ENCODE peak calls at places on chromosomes 1 and 21, in four cellular contexts. H is tibial artery, U is cardiac fibroblast, G is fibroblast of pulmonary artery. D is an unnamed sample.

GRCh38 chr1:227917081-227917950 is 30.4 kb downstream of the WNT9A start:
- DNase-seq in G (no peak), U (no peak), H (no peak), D (no peak)

GRCh38 chr1:152112101-152112884 is 3.0 kb downstream of the TCHH start:
- DNase-seq in H (no peak), G (peak), U (peak), D (no peak)

GRCh38 chr1:119631433-119632102 is 16.5 kb downstream of the ZNF697 start:
- DNase-seq in G (peak), H (peak), U (peak), D (no peak)

GRCh38 chr1:185933580-185933979 is 199.4 kb downstream of the HMCN1 start:
- DNase-seq in H (no peak), G (no peak), U (no peak), D (no peak)

GRCh38 chr1:38612956-38613355 is 246.6 kb downstream of the RRAGC start:
- DNase-seq in G (no peak), U (no peak), H (no peak), D (no peak)

GRCh38 chr1:194159941-194160340 is 973.5 kb upstream of the B3GALT2 start:
- DNase-seq in H (no peak), U (no peak), G (peak), D (no peak)

GRCh38 chr1:110212165-110213142 is 2.3 kb downstream of the KCNC4 start:
- DNase-seq in U (peak), G (peak), H (no peak), D (no peak)

GRCh38 chr1:217373761-217374701 is 256.9 kb downstream of the GPATCH2 start:
- DNase-seq in U (no peak), H (no peak), G (no peak), D (no peak)

GRCh38 chr1:1858382-1859086 is 32.4 kb downstream of the GNB1 start:
- DNase-seq in G (peak), U (peak), H (peak), D (peak)

GRCh38 chr1:226429051-226429461 is 21.2 kb upstream of the PARP1 start:
- DNase-seq in G (no peak), H (no peak), U (no peak), D (no peak)

GRCh38 chr1:201748331-201748730 is 80.6 kb upstream of the IPO9 start:
- DNase-seq in U (peak), H (no peak), G (peak), D (no peak)

GRCh38 chr1:169086603-169087455 is 19.7 kb upstream of the ATP1B1 start:
- DNase-seq in G (peak), H (no peak), U (peak), D (peak)

GRCh38 chr1:54399765-54400164 is 6.4 kb downstream of the SSBP3 start:
- DNase-seq in H (no peak), G (no peak), U (no peak), D (no peak)

GRCh38 chr1:80892452-80892995 is 908.2 kb upstream of the ADGRL2 start:
- DNase-seq in U (peak), H (no peak), G (peak), D (no peak)

GRCh38 chr1:231603598-231604275 is 22.9 kb upstream of the DISC1 start:
- DNase-seq in G (peak), U (peak), H (no peak), D (peak)

GRCh38 chr1:203026666-203027663 is 674 bp downstream of the PPFIA4 start:
- DNase-seq in H (no peak), U (no peak), G (no peak), D (peak)

GRCh38 chr1:228304766-228305395 is 97.0 kb downstream of the OBSCN start:
- DNase-seq in U (no peak), G (no peak), H (no peak), D (no peak)

DNA sequence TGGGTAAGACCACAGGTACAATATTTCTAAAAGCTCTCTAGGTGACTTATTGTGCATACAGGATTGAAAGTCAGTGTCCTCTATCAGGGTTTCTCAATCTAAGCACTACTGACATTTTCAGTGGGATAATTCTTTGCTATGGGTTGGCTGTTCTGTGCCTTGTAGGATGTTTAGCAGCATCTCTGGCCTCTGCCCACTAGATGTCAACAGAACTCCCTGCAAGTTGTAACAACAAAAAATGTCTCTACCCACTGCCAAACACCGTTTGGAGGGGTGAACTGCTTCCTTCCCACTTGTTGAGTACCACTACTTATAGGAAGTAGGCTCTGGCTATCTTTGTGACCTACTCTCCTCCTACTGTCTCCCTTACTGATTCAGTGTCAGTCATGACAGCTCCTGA is 90.1 kb upstream of the ZRANB2 start:
- DNase-seq in U (peak), H (no peak), G (no peak), D (no peak)
- TF ChIP-seq CTCF in U (no peak), H (no peak), G (peak), D (no peak)

GRCh38 chr21:39126486-39126806 is 56.8 kb downstream of the PSMG1 start:
- DNase-seq in G (no peak), U (no peak), H (no peak), D (no peak)

GRCh38 chr21:39125752-39126485 is 57.3 kb downstream of the PSMG1 start:
- DNase-seq in H (peak), G (peak), U (peak), D (peak)

GRCh38 chr21:39123375-39123774 is 59.9 kb downstream of the PSMG1 start:
- DNase-seq in H (no peak), U (no peak), G (no peak), D (no peak)

GRCh38 chr21:39124852-39125251 is 58.4 kb downstream of the PSMG1 start:
- DNase-seq in H (no peak), U (peak), G (no peak), D (no peak)

DNA sequence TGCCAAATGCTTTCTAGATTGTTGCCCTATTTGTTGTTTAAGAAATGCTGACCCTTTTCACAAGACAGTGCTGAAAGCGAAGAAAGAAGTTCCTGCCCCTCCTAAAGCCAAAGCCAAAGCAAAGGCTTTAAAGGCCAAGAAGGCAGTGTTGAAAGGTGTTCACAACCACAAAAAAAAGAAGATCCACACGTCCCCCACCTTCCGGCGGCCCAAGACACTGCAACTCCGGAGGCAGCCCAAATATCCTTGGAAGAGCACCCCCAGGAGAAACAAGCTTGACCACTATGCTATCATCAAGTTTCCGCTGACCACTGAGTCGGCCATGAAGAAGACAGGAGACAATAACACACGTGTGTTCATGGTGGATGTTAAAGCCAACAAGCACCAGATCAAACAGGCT is 55.7 kb downstream of the PSMG1 start:
- DNase-seq in H (no peak), U (no peak), G (no peak), D (no peak)
- TF ChIP-seq CTCF in H (no peak), U (peak), G (no peak), D (no peak)

GRCh38 chr1:235597867-235598553 is 51.6 kb downstream of the GNG4 start:
- DNase-seq in H (no peak), G (peak), U (peak), D (no peak)
- TF ChIP-seq CTCF in H (no peak), G (peak), U (peak), D (no peak)

GRCh38 chr1:174276087-174276486 is 116.8 kb downstream of the RABGAP1L start:
- DNase-seq in H (no peak), U (no peak), G (no peak), D (no peak)
- TF ChIP-seq CTCF in H (no peak), U (no peak), G (no peak), D (no peak)

GRCh38 chr21:39153373-39153772 is 29.9 kb downstream of the PSMG1 start:
- DNase-seq in G (peak), U (peak), H (no peak), D (no peak)
- TF ChIP-seq CTCF in G (peak), U (peak), H (no peak), D (no peak)

DNA sequence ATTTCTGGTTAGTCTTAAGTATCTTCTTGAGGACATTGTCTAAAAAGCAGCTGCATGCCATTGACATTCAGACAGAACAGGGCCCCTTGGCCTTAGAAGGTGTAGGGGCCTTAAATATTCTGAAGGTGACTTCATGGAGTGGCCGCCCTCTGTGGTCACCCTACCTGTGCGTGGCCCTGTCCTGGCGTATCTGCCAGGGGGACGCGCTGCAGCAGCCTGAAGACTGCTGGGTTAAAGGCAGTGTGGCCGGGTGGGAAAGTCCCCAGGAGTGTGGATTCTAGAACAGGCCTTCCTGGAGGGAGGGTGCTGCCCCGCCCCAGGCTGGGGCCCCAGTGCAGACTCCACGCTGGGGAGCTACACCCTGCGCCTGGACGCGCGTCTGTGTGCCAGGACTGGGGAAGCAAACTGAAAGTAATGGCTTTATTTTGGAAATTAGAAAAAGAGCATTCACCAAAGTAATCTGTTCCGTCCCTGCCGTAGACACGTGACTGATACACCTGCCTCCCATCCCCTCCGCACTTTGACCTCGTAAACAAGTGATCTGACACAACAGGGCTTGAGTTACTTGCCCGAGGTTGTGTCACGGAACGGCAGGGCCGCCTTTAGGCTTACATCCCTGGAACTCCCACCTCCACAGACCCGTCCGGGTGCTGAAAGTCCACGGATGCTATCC is 1.8 kb downstream of the AGPAT3 start:
- DNase-seq in U (no peak), G (no peak), H (no peak), D (peak)
- TF ChIP-seq CTCF in U (no peak), G (no peak), H (no peak), D (no peak)

GRCh38 chr21:26715878-26716506 is 129.2 kb downstream of the ADAMTS1 start:
- DNase-seq in U (peak), H (peak), G (peak), D (peak)
- TF ChIP-seq CTCF in U (peak), H (peak), G (peak), D (peak)

DNA sequence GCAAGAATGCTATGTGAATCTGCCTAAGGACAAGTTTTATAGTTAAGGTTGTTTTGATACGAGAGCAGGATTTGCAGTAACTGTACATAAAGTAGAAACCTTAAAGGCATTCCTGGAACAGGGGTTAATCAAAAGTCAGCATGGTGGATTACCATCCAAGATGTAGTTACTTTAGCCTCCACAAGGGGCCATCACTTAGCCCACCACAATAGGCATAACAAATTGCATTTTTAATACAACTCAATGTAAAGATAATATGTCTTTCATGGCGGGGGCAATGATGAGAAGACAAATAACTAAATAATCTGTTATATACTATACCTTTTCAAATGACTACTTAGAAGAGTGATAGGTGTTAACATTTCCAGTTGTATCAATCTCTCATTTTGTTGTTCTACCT is 611.2 kb upstream of the ADGRL4 start:
- DNase-seq in U (no peak), H (no peak), G (peak), D (no peak)
- TF ChIP-seq CTCF in U (peak), H (no peak), G (peak), D (no peak)

DNA sequence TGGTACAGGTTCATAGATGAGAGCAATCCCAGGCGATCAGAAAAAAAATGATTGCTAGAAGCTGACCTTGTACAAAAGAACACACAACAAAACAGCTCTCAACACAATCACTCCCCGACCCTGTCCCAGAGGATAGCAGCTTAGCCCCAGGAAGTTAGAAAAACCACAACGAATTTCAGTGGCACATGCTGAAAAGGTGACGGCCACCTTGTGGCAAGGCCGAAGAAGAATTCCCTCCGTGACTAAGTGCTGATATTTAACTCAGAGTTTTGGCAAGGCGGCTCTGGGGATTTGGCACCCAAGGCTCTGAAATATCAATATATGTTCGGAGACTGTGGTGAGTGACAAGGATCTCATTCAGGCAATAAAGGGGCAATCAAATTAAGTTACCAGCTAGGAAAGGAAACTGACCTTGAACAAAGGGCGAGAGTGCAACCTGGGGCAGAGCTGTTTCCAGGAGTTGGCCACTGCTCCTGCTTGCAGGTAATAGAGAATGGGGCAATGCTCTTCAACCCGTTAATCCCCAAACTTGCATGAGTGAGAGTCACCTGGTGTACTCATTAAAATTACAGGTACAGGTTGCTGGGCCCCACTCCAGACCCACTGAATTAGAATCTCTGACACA is 96.2 kb downstream of the BEND5 start:
- DNase-seq in U (no peak), H (no peak), G (no peak), D (no peak)
- TF ChIP-seq CTCF in U (no peak), H (no peak), G (no peak), D (no peak)

DNA sequence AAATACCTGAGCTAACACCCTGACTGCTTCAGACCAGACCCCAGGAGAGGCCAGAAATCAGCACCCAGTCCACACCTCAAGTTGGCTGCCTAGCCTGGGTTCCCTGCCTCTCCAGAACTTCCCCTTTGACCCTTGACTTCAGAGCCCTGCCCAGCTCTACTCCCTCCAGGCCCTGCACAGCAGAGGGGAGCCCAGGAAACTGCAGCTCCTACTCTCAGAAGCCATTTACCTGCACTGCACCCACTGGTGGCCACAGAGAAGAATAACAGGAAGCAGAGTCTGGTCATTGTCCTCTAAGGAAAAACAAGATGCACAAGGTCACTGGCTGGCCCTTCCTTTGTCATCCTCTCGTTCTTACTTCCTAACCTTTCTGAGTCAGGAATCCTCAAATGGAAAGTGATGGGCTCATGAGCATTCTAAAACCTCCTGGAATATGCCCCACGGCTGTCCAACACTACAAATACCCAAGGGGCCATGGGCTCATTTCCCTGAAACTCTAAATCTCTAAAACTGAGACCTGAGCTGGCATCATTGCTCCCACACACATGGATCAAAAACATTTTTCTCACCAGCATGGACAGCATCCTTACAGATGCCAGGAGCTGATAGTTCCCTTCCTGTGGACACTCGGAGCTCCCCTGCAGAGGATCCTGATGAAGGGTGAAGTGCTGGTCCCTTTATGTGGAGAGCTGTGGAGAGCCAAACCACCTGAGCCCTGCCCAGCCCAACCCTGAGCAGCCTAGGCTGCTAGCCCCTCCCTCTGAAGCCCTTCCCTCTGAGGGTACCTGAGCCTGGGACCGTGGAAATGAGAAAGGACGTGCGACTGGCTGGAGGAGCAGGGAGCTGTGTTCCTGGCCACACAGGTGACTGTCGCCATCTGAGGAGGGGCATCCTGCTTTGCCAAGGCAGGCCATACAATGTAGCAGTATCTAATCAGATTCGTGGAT is at the start of gene ITLN2:
- DNase-seq in U (peak), H (no peak), G (peak), D (peak)
- TF ChIP-seq CTCF in U (peak), H (peak), G (peak), D (peak)

D was measured in GM13976.